ENCODE peak calls at places on chromosomes 7 and 10, in seven cellular contexts. S is NCI-H345; B is stimulated activated CD4-positive, alpha-beta T cell treated with anti-CD3 and anti-CD28 coated beads, Interleukin-4, amount 100 ng/mL, for 24 hours; Y is NCI-H1092; R is NCI-H187; X is renal cortical epithelial cell; M is Daoy. P is an unnamed sample.

GRCh38 chr7:46908770-46909169 is 673.1 kb downstream of the TNS3 start:
- DNase-seq in S (no peak), B (no peak), Y (no peak), R (no peak), X (peak; percentile 97), M (peak; percentile 82), P (no peak)

GRCh38 chr7:24025765-24026164 is 258.2 kb upstream of the NPY start:
- DNase-seq in S (no peak), B (no peak), Y (no peak), R (no peak), X (no peak), M (no peak), P (no peak)

GRCh38 chr7:373818-374705 is 84.1 kb downstream of the FOXL3 start:
- DNase-seq in S (no peak), B (no peak), Y (no peak), R (no peak), X (no peak), M (no peak), P (no peak)

GRCh38 chr10:115047705-115048104 is 45.5 kb upstream of the ATRNL1 start:
- DNase-seq in S (no peak), B (no peak), Y (no peak), R (no peak), X (peak; percentile 66), M (no peak), P (no peak)

GRCh38 chr10:103805781-103806180 is 49.6 kb downstream of the SH3PXD2A start:
- DNase-seq in S (no peak), B (no peak), Y (no peak), R (no peak), X (no peak), M (no peak), P (no peak)

GRCh38 chr7:11833431-11833830 is 1.4 kb upstream of the THSD7A start:
- DNase-seq in S (peak; percentile 81), B (no peak), Y (peak; percentile 87), R (peak; percentile 83), X (peak; percentile 37), M (no peak), P (no peak)

GRCh38 chr10:77925795-77926565 is 575 bp downstream of the DLG5 start:
- DNase-seq in S (no peak), B (peak; percentile 4), Y (no peak), R (no peak), X (no peak), M (peak; percentile 48), P (no peak)

GRCh38 chr7:111953611-111954010 is 252.6 kb downstream of the DOCK4 start:
- DNase-seq in S (peak; percentile 33), B (no peak), Y (no peak), R (peak; percentile 25), X (peak; percentile 58), M (peak; percentile 18), P (no peak)

GRCh38 chr10:119026301-119027110 is 3.0 kb upstream of the NANOS1 start:
- DNase-seq in S (no peak), B (no peak), Y (no peak), R (no peak), X (no peak), M (peak; percentile 67), P (peak; percentile 33)

GRCh38 chr10:93630609-93631320 is 18.4 kb downstream of the PDE6C start:
- DNase-seq in S (no peak), B (no peak), Y (no peak), R (no peak), X (no peak), M (no peak), P (no peak)

GRCh38 chr10:69413221-69413865 is 3.4 kb downstream of the TACR2 start:
- DNase-seq in S (no peak), B (no peak), Y (peak; percentile 29), R (no peak), X (peak; percentile 22), M (peak; percentile 63), P (peak; percentile 57)

GRCh38 chr7:73811760-73812168 is 19.0 kb upstream of the CLDN4 start:
- DNase-seq in S (peak; percentile 66), B (peak; percentile 63), Y (peak; percentile 46), R (peak; percentile 62), X (no peak), M (peak; percentile 86), P (peak; percentile 62)

GRCh38 chr10:119222531-119222930 is 15.2 kb downstream of the GRK5 start:
- DNase-seq in S (no peak), B (no peak), Y (no peak), R (no peak), X (no peak), M (no peak), P (no peak)

GRCh38 chr10:19958787-19959186 is 142.6 kb downstream of the PLXDC2 start:
- DNase-seq in S (no peak), B (no peak), Y (no peak), R (no peak), X (peak; percentile 83), M (no peak), P (no peak)

GRCh38 chr7:55574062-55574717 is 1.9 kb upstream of the VOPP1 start:
- DNase-seq in S (no peak), B (no peak), Y (no peak), R (no peak), X (peak; percentile 56), M (no peak), P (peak; percentile 35)

GRCh38 chr10:110069502-110069982 is 61.8 kb downstream of the ADD3 start:
- DNase-seq in S (no peak), B (no peak), Y (no peak), R (no peak), X (peak; percentile 79), M (no peak), P (no peak)

GRCh38 chr10:84401838-84402611 is 73.6 kb downstream of the CCSER2 start:
- DNase-seq in S (no peak), B (no peak), Y (no peak), R (no peak), X (peak; percentile 80), M (no peak), P (no peak)

GRCh38 chr7:77653572-77653971 is 42.7 kb upstream of the RSBN1L start:
- DNase-seq in S (no peak), B (no peak), Y (peak; percentile 11), R (no peak), X (no peak), M (no peak), P (no peak)

GRCh38 chr7:75621124-75621523 is 117.6 kb downstream of the HIP1 start:
- DNase-seq in S (no peak), B (no peak), Y (no peak), R (no peak), X (no peak), M (no peak), P (no peak)

GRCh38 chr7:122412886-122413285 is 108.3 kb upstream of the FEZF1 start:
- DNase-seq in S (no peak), B (no peak), Y (no peak), R (no peak), X (peak; percentile 72), M (peak; percentile 28), P (no peak)

P was measured in activated CD8-positive, alpha-beta memory T cell treated with anti-CD3 and anti-CD28 coated beads, Interleukin-2, amount 10 ng/mL, durations not matched to agents 7 days and 5 days.